ENCODE peak calls at places on chromosomes 3 and 15, in ten cellular contexts. F is right cardiac atrium; N is activated T-cell treated with anti-CD3 and anti-CD28 coated beads for 48 hours; M is mucosa of gallbladder; P is activated CD4-positive, alpha-beta T cell treated with anti-CD3 and anti-CD28 coated beads for 24 hours; E is GM10248; A is substantia nigra; O is RKO; T is NCI-H187; J is stimulated activated CD8-positive, alpha-beta memory T cell treated with anti-CD3 and anti-CD28 coated beads, Interleukin-7, amount 100 ng/mL, for 1 hour. G is an unnamed sample.

GRCh38 chr3:187130346-187131066 is 8.8 kb downstream of the RPL39L start:
- DNase-seq in T (no peak), E (peak), N (peak), J (no peak), M (no peak), P (peak), A (no peak), O (peak), F (no peak), G (no peak)

GRCh38 chr15:64845183-64845611 is 3.5 kb downstream of the PLEKHO2 start:
- DNase-seq in A (peak), J (no peak), E (no peak), T (no peak), M (no peak), F (peak), O (no peak), P (no peak), N (no peak), G (no peak)

GRCh38 chr3:27681249-27681748 is 40.8 kb downstream of the EOMES start:
- DNase-seq in N (no peak), F (no peak), T (no peak), E (peak), P (peak), J (no peak), A (no peak), O (peak), M (no peak), G (no peak)

GRCh38 chr3:142863965-142864924 is 24.6 kb downstream of the PCOLCE2 start:
- DNase-seq in P (no peak), N (no peak), F (no peak), E (no peak), J (no peak), O (no peak), A (no peak), M (no peak), T (no peak), G (no peak)

GRCh38 chr3:40574661-40575060 is 49.9 kb downstream of the ZNF621 start:
- DNase-seq in E (no peak), A (no peak), F (no peak), J (no peak), O (no peak), M (no peak), T (no peak), N (no peak), P (no peak), G (no peak)

GRCh38 chr3:124248471-124249028 is 256.6 kb upstream of the ROPN1 start:
- DNase-seq in F (peak), T (no peak), A (no peak), E (no peak), P (no peak), J (no peak), O (peak), N (no peak), M (peak), G (no peak)

GRCh38 chr3:14565791-14566588 is 25.8 kb upstream of the GRIP2 start:
- DNase-seq in T (no peak), P (no peak), A (no peak), N (no peak), F (no peak), O (no peak), M (no peak), E (no peak), J (no peak), G (no peak)

GRCh38 chr3:64368163-64369025 is 143.1 kb upstream of the PRICKLE2 start:
- DNase-seq in O (no peak), M (peak), T (no peak), P (no peak), A (no peak), J (no peak), E (no peak), F (no peak), N (no peak), G (no peak)

GRCh38 chr3:99921986-99922385 is 104.3 kb downstream of the CMSS1 start:
- DNase-seq in J (no peak), N (no peak), F (no peak), T (no peak), M (no peak), P (no peak), O (no peak), A (no peak), E (no peak), G (no peak)

GRCh38 chr3:154059798-154060197 is 61.4 kb upstream of the ARHGEF26 start:
- DNase-seq in A (no peak), O (no peak), E (no peak), P (no peak), M (no peak), F (no peak), N (no peak), T (no peak), J (no peak), G (no peak)

GRCh38 chr3:135844381-135844780 is 121.1 kb upstream of the PPP2R3A start:
- DNase-seq in F (no peak), J (no peak), T (no peak), O (no peak), N (no peak), M (no peak), E (no peak), A (no peak), P (no peak), G (no peak)

GRCh38 chr3:180180795-180181194 is 144.1 kb upstream of the PEX5L start:
- DNase-seq in F (no peak), T (no peak), A (no peak), J (no peak), O (no peak), E (no peak), N (no peak), M (no peak), P (no peak), G (no peak)

GRCh38 chr15:72585659-72586058 is 68.8 kb upstream of the GOLGA6B start:
- DNase-seq in E (no peak), N (no peak), A (no peak), P (no peak), T (no peak), O (peak), J (no peak), F (no peak), M (no peak), G (no peak)

GRCh38 chr15:72983812-72984211 is 68.5 kb upstream of the NEO1 start:
- DNase-seq in M (no peak), A (no peak), J (no peak), F (no peak), P (no peak), O (no peak), T (no peak), N (no peak), E (no peak), G (no peak)

GRCh38 chr3:74861211-74861610 is 246.8 kb upstream of the CNTN3 start:
- DNase-seq in N (no peak), A (no peak), F (no peak), J (no peak), E (no peak), T (no peak), O (no peak), M (no peak), P (no peak), G (no peak)

GRCh38 chr3:56858331-56858730 is 56.6 kb upstream of the ARHGEF3 start:
- DNase-seq in A (no peak), T (no peak), O (no peak), M (no peak), P (no peak), J (no peak), E (no peak), N (no peak), F (no peak), G (no peak)

GRCh38 chr15:76346666-76347506 is 10.3 kb downstream of the ISL2 start:
- DNase-seq in A (no peak), N (no peak), J (no peak), T (no peak), F (no peak), M (no peak), E (no peak), P (no peak), O (peak), G (no peak)

GRCh38 chr3:183401678-183402077 is 26.7 kb downstream of the MCF2L2 start:
- DNase-seq in N (no peak), F (no peak), T (no peak), P (no peak), J (no peak), A (no peak), E (no peak), O (no peak), M (no peak), G (no peak)

GRCh38 chr3:99659032-99659431 is 20.6 kb downstream of the COL8A1 start:
- DNase-seq in P (no peak), F (peak), J (no peak), O (peak), M (no peak), N (no peak), A (no peak), T (no peak), E (no peak), G (no peak)

GRCh38 chr3:139378587-139378986 is 10.9 kb downstream of the COPB2 start:
- DNase-seq in T (peak), P (no peak), F (no peak), N (no peak), M (no peak), J (no peak), E (no peak), O (no peak), A (no peak), G (peak)